ENCODE peak calls at places on chromosomes 16 and 17, in five cellular contexts. One of them, this sample, is unnamed.

GRCh38 chr16:72367841-72368240 is 195.9 kb upstream of the PMFBP1 start:
- DNase-seq in trophoblast cell: no peak
- DNase-seq in IMR-90: no peak
- DNase-seq in mesenchymal stem cell: no peak
- DNase-seq in neuronal stem cell: no peak
- DNase-seq in this sample: no peak

GRCh38 chr17:48457080-48457836 is 27.2 kb upstream of the SKAP1 start:
- DNase-seq in mesenchymal stem cell: peak
- DNase-seq in neuronal stem cell: peak
- DNase-seq in IMR-90: peak
- DNase-seq in trophoblast cell: peak
- DNase-seq in this sample: peak

GRCh38 chr17:2210726-2211125 is 92.9 kb downstream of the SMG6 start:
- DNase-seq in IMR-90: no peak
- DNase-seq in trophoblast cell: no peak
- DNase-seq in neuronal stem cell: no peak
- DNase-seq in mesenchymal stem cell: no peak
- DNase-seq in this sample: no peak

GRCh38 chr17:5254414-5254813 is 19.8 kb upstream of the SCIMP start:
- DNase-seq in mesenchymal stem cell: no peak
- DNase-seq in neuronal stem cell: no peak
- DNase-seq in trophoblast cell: no peak
- DNase-seq in IMR-90: no peak
- DNase-seq in this sample: no peak

GRCh38 chr17:52306314-52306713 is 147.8 kb upstream of the CA10 start:
- DNase-seq in neuronal stem cell: no peak
- DNase-seq in mesenchymal stem cell: no peak
- DNase-seq in trophoblast cell: no peak
- DNase-seq in IMR-90: no peak
- DNase-seq in this sample: no peak

GRCh38 chr17:72977768-72978417 is 114.6 kb downstream of the SLC39A11 start:
- DNase-seq in trophoblast cell: no peak
- DNase-seq in mesenchymal stem cell: peak
- DNase-seq in neuronal stem cell: no peak
- DNase-seq in IMR-90: peak
- DNase-seq in this sample: no peak

GRCh38 chr16:23423496-23424049 is 29.4 kb downstream of the COG7 start:
- DNase-seq in IMR-90: peak
- DNase-seq in mesenchymal stem cell: peak
- DNase-seq in neuronal stem cell: no peak
- DNase-seq in trophoblast cell: peak
- DNase-seq in this sample: no peak

GRCh38 chr16:51359141-51359960 is 208.3 kb upstream of the SALL1 start:
- DNase-seq in neuronal stem cell: peak
- DNase-seq in mesenchymal stem cell: peak
- DNase-seq in trophoblast cell: no peak
- DNase-seq in IMR-90: peak
- DNase-seq in this sample: peak

GRCh38 chr17:57152916-57153528 is 68.0 kb downstream of the AKAP1 start:
- DNase-seq in IMR-90: no peak
- DNase-seq in neuronal stem cell: no peak
- DNase-seq in mesenchymal stem cell: no peak
- DNase-seq in trophoblast cell: no peak
- DNase-seq in this sample: no peak

GRCh38 chr17:74042744-74043486 is 160.6 kb upstream of the RPL38 start:
- DNase-seq in neuronal stem cell: no peak
- DNase-seq in mesenchymal stem cell: peak
- DNase-seq in IMR-90: peak
- DNase-seq in trophoblast cell: peak
- DNase-seq in this sample: no peak

GRCh38 chr16:57516176-57516725 is 20.1 kb downstream of the CCDC102A start:
- DNase-seq in mesenchymal stem cell: no peak
- DNase-seq in IMR-90: no peak
- DNase-seq in neuronal stem cell: no peak
- DNase-seq in trophoblast cell: no peak
- DNase-seq in this sample: no peak

GRCh38 chr16:56190903-56191806 is at the start of gene GNAO1:
- DNase-seq in neuronal stem cell: peak
- DNase-seq in IMR-90: peak
- DNase-seq in trophoblast cell: peak
- DNase-seq in mesenchymal stem cell: peak
- DNase-seq in this sample: peak

GRCh38 chr17:60390881-60391418 is 983 bp downstream of the USP32 start:
- DNase-seq in IMR-90: peak
- DNase-seq in neuronal stem cell: peak
- DNase-seq in mesenchymal stem cell: peak
- DNase-seq in trophoblast cell: peak
- DNase-seq in this sample: no peak
- H3K23ac ChIP-seq in IMR-90: peak
- H3K23ac ChIP-seq in neuronal stem cell: peak
- H3K23ac ChIP-seq in mesenchymal stem cell: peak
- H3K23ac ChIP-seq in trophoblast cell: no peak
- H3K23ac ChIP-seq in this sample: peak

GRCh38 chr16:3878610-3879009 is 1.9 kb downstream of the CREBBP start:
- DNase-seq in mesenchymal stem cell: no peak
- DNase-seq in neuronal stem cell: no peak
- DNase-seq in trophoblast cell: no peak
- DNase-seq in IMR-90: peak
- DNase-seq in this sample: no peak
- H3K27ac ChIP-seq in mesenchymal stem cell: no peak
- H3K27ac ChIP-seq in neuronal stem cell: no peak
- H3K27ac ChIP-seq in trophoblast cell: no peak
- H3K27ac ChIP-seq in IMR-90: no peak
- H3K27ac ChIP-seq in this sample: no peak

GRCh38 chr17:67375761-67376160 is 1.3 kb upstream of the PITPNC1 start:
- DNase-seq in mesenchymal stem cell: no peak
- DNase-seq in trophoblast cell: no peak
- DNase-seq in IMR-90: no peak
- DNase-seq in neuronal stem cell: no peak
- DNase-seq in this sample: no peak

GRCh38 chr17:67375054-67375427 is 2.0 kb upstream of the PITPNC1 start:
- DNase-seq in neuronal stem cell: no peak
- DNase-seq in mesenchymal stem cell: no peak
- DNase-seq in IMR-90: no peak
- DNase-seq in trophoblast cell: no peak
- DNase-seq in this sample: no peak

GRCh38 chr17:67376892-67377726 is at the start of gene PITPNC1:
- DNase-seq in mesenchymal stem cell: peak
- DNase-seq in neuronal stem cell: peak
- DNase-seq in trophoblast cell: peak
- DNase-seq in IMR-90: peak
- DNase-seq in this sample: peak

GRCh38 chr17:67377727-67378443 is 804 bp downstream of the PITPNC1 start:
- DNase-seq in neuronal stem cell: peak
- DNase-seq in IMR-90: peak
- DNase-seq in trophoblast cell: peak
- DNase-seq in mesenchymal stem cell: peak
- DNase-seq in this sample: peak

DNA sequence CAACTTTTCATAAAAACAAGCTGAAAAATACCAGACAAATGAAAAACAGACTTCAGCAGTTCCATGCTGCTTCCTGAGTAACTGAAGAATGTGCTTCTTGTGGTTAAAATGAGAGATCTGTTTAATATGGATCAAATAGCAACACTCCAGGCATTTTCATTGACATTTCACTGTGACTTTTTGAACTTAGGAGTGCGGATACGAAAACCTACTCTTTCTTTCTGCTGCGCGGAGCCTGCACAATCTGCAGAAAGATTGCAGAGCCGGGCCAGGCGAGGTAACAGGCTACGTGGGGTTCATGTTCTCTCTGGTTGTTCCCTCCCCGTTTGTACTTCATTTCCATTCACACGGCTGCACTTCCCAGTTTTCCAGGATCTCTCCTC is 581 bp upstream of the PITPNC1 start:
- DNase-seq in IMR-90: peak
- DNase-seq in trophoblast cell: no peak
- DNase-seq in neuronal stem cell: no peak
- DNase-seq in mesenchymal stem cell: peak
- DNase-seq in this sample: no peak
- H2BK5ac ChIP-seq in IMR-90: no peak
- H2BK5ac ChIP-seq in trophoblast cell: peak
- H2BK5ac ChIP-seq in neuronal stem cell: no peak
- H2BK5ac ChIP-seq in mesenchymal stem cell: no peak
- H2BK5ac ChIP-seq in this sample: no peak

GRCh38 chr16:49836218-49836617 is 19.7 kb downstream of the ZNF423 start:
- DNase-seq in neuronal stem cell: no peak
- DNase-seq in IMR-90: no peak
- DNase-seq in mesenchymal stem cell: no peak
- DNase-seq in trophoblast cell: no peak
- DNase-seq in this sample: no peak

GRCh38 chr16:49833796-49834195 is 22.1 kb downstream of the ZNF423 start:
- DNase-seq in neuronal stem cell: no peak
- DNase-seq in mesenchymal stem cell: no peak
- DNase-seq in IMR-90: no peak
- DNase-seq in trophoblast cell: no peak
- DNase-seq in this sample: no peak

GRCh38 chr16:49835116-49835880 is 20.6 kb downstream of the ZNF423 start:
- DNase-seq in trophoblast cell: no peak
- DNase-seq in IMR-90: no peak
- DNase-seq in neuronal stem cell: no peak
- DNase-seq in mesenchymal stem cell: no peak
- DNase-seq in this sample: no peak

GRCh38 chr16:49833055-49833454 is 22.9 kb downstream of the ZNF423 start:
- DNase-seq in mesenchymal stem cell: no peak
- DNase-seq in trophoblast cell: no peak
- DNase-seq in neuronal stem cell: no peak
- DNase-seq in IMR-90: no peak
- DNase-seq in this sample: no peak

DNA sequence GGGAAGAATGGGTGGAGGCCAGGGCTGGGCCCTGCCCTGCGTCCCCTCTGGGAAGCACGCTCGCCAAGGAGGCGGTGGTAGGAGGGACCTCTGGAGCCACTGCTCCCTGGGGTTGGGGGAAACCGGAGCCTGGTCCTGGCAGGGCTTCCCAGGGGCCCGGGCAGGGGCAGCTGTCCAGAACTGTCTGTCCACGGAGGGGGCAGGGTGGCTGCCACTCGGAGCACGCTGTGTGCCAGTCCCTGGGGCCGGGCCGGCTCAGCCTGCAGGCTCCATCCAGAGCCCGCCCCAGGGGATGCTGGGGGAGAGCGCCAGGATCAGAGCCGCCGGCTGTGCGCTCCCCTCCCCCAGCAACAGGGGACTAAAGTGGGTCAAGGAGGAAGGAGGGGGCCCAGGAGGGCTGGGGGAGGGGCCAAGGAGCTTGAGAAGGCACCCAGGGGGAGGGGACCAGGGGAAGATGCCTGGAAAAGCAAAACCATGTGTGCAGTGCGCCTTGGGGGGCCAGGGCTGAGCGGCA is 21.4 kb downstream of the ZNF423 start:
- DNase-seq in trophoblast cell: no peak
- DNase-seq in neuronal stem cell: no peak
- DNase-seq in mesenchymal stem cell: peak
- DNase-seq in IMR-90: no peak
- DNase-seq in this sample: no peak
- H3K23ac ChIP-seq in trophoblast cell: no peak
- H3K23ac ChIP-seq in neuronal stem cell: no peak
- H3K23ac ChIP-seq in mesenchymal stem cell: no peak
- H3K23ac ChIP-seq in IMR-90: no peak
- H3K23ac ChIP-seq in this sample: no peak

GRCh38 chr17:977163-977562 is 2.4 kb downstream of the NXN start:
- DNase-seq in trophoblast cell: no peak
- DNase-seq in mesenchymal stem cell: no peak
- DNase-seq in IMR-90: peak
- DNase-seq in neuronal stem cell: no peak
- DNase-seq in this sample: no peak
- H3K27ac ChIP-seq in trophoblast cell: no peak
- H3K27ac ChIP-seq in mesenchymal stem cell: no peak
- H3K27ac ChIP-seq in IMR-90: peak
- H3K27ac ChIP-seq in neuronal stem cell: no peak
- H3K27ac ChIP-seq in this sample: no peak

DNA sequence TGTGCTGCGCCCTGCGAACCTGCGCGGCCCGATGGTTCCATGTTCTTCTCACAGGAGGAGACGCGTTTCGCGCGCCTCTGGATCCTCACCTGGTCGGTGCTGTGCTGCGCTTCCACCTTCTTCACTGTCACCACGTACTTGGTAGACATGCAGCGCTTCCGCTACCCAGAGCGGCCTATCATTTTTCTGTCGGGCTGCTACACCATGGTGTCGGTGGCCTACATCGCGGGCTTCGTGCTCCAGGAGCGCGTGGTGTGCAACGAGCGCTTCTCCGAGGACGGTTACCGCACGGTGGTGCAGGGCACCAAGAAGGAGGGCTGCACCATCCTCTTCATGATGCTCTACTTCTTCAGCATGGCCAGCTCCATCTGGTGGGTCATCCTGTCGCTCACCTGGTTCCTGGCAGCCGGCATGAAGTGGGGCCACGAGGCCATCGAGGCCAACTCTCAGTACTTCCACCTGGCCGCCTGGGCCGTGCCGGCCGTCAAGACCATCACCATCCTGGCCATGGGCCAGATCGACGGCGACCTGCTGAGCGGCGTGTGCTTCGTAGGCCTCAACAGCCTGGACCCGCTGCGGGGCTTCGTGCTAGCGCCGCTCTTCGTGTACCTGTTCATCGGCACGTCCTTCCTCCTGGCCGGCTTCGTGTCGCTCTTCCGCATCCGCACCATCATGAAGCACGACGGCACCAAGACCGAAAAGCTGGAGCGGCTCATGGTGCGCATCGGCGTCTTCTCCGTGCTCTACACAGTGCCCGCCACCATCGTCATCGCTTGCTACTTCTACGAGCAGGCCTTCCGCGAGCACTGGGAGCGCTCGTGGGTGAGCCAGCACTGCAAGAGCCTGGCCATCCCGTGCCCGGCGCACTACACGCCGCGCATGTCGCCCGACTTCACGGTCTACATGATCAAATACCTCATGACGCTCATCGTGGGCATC is 1.3 kb downstream of the FZD2 start:
- DNase-seq in IMR-90: peak
- DNase-seq in trophoblast cell: no peak
- DNase-seq in mesenchymal stem cell: peak
- DNase-seq in neuronal stem cell: no peak
- DNase-seq in this sample: peak
- H2BK5ac ChIP-seq in IMR-90: peak
- H2BK5ac ChIP-seq in trophoblast cell: no peak
- H2BK5ac ChIP-seq in mesenchymal stem cell: peak
- H2BK5ac ChIP-seq in neuronal stem cell: peak
- H2BK5ac ChIP-seq in this sample: no peak

GRCh38 chr17:83052241-83052564 is 27.2 kb upstream of the METRNL start:
- DNase-seq in mesenchymal stem cell: no peak
- DNase-seq in neuronal stem cell: no peak
- DNase-seq in IMR-90: no peak
- DNase-seq in trophoblast cell: no peak
- DNase-seq in this sample: no peak
- H3K23ac ChIP-seq in mesenchymal stem cell: no peak
- H3K23ac ChIP-seq in neuronal stem cell: peak
- H3K23ac ChIP-seq in IMR-90: peak
- H3K23ac ChIP-seq in trophoblast cell: no peak
- H3K23ac ChIP-seq in this sample: no peak